ENCODE peak calls at places on chromosomes 13 and 19, in seven cellular contexts. K, H, E, N, L, M and O are unnamed samples. For H3K27me3, the result is how much of the 10 kb centered on the place peaks cover.

GRCh38 chr19:51571599-51571998 is 516 bp downstream of the ZNF175 start:
- DNase-seq in K (no peak), H (no peak), E (no peak), N (no peak), L (peak), M (no peak), O (no peak)

GRCh38 chr13:114128624-114129522 is 3.5 kb downstream of the RASA3 start:
- DNase-seq in K (peak), H (peak), E (no peak), N (no peak), L (peak), M (peak), O (peak)

GRCh38 chr13:27442797-27443196 is 7.6 kb downstream of the MTIF3 start:
- DNase-seq in K (no peak), H (no peak), E (no peak), N (no peak), L (no peak), M (no peak), O (no peak)

GRCh38 chr19:17473041-17473440 is 2.7 kb downstream of the SLC27A1 start:
- DNase-seq in K (no peak), H (no peak), E (no peak), N (no peak), L (peak), M (no peak), O (no peak)

GRCh38 chr19:54653181-54653809 is 9.5 kb upstream of the LILRB4 start:
- DNase-seq in K (no peak), H (peak), E (no peak), N (peak), L (peak), M (no peak), O (peak)

GRCh38 chr19:861756-862528 is 2.5 kb downstream of the CFD start:
- DNase-seq in K (no peak), H (peak), E (no peak), N (peak), L (peak), M (no peak), O (no peak)

GRCh38 chr19:54208784-54209057 is 8.1 kb downstream of the RPS9 start:
- DNase-seq in K (no peak), H (no peak), E (no peak), N (peak), L (peak), M (no peak), O (no peak)

GRCh38 chr19:5942991-5943390 is 28.9 kb downstream of the CAPS start:
- DNase-seq in K (no peak), H (no peak), E (no peak), N (no peak), L (no peak), M (no peak), O (no peak)

GRCh38 chr13:29160862-29161261 is 340.7 kb downstream of the MTUS2 start:
- DNase-seq in K (no peak), H (no peak), E (no peak), N (no peak), L (no peak), M (no peak), O (no peak)

GRCh38 chr19:17328517-17329060 is 6.1 kb downstream of the ANO8 start:
- DNase-seq in K (no peak), H (peak), E (no peak), N (peak), L (no peak), M (no peak), O (no peak)

GRCh38 chr13:99979453-99980200 is 2.0 kb upstream of the ZIC2 start:
- DNase-seq in K (no peak), H (no peak), E (peak), N (peak), L (peak), M (no peak), O (peak)

DNA sequence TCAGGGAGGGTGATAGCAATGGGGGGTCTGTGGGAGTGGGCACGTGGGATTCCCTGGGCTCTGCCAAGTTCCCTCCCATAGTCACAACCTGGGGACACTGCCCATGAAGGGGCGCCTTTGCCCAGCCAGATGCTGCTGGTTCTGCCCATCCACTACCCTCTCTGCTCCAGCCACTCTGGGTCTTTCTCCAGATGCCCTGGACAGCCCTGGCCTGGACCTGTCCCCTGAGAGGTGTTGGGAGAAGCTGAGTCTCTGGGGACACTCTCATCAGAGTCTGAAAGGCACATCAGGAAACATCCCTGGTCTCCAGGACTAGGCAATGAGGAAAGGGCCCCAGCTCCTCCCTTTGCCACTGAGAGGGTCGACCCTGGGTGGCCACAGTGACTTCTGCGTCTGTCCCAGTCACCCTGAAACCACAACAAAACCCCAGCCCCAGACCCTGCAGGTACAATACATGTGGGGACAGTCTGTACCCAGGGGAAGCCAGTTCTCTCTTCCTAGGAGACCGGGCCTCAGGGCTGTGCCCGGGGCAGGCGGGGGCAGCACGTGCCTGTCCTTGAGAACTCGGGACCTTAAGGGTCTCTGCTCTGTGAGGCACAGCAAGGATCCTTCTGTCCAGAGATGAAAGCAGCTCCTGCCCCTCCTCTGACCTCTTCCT is 9.3 kb upstream of the CEACAM7 start:
- DNase-seq in K (no peak), H (no peak), E (peak), N (no peak), L (no peak), M (peak), O (peak)
- H3K27me3 ChIP-seq in K (under half), H (under half), E (under half), N (under half), L (under half), M (under half), O (under half)

GRCh38 chr19:2342656-2343288 is 14.3 kb downstream of the SPPL2B start:
- DNase-seq in K (no peak), H (no peak), E (no peak), N (no peak), L (no peak), M (no peak), O (no peak)

GRCh38 chr19:2345794-2346663 is 14.0 kb upstream of the TMPRSS9 start:
- DNase-seq in K (no peak), H (peak), E (no peak), N (no peak), L (no peak), M (no peak), O (no peak)

GRCh38 chr19:2343289-2343982 is 15.0 kb downstream of the SPPL2B start:
- DNase-seq in K (no peak), H (no peak), E (no peak), N (no peak), L (no peak), M (no peak), O (no peak)

GRCh38 chr19:2345076-2345475 is 15.0 kb upstream of the TMPRSS9 start:
- DNase-seq in K (no peak), H (no peak), E (no peak), N (no peak), L (no peak), M (no peak), O (no peak)

DNA sequence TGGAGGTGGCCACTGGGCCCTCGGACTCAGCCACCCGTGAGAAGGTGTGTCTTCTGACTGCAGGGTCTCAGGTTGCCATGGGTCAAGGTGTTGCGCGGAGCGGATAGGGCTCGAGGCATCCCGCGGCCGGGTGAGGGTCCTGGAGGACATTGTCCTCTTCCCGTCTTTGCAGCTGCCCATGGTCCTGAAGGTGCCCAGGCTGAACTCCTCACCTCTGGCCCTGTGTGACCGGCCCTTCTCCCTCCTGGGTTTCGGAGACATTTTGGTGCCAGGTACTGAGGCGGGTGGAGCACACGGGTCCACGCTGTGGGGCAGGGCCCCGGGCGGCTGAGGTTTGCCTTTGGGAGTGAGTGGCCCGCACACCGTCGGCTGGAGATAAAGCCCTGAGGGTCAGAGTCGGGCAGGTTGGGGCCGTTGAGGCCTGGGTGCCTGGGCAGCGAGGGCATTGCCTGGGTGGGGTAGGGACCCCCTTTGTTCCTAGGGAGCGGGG is 15.6 kb upstream of the TMPRSS9 start:
- DNase-seq in K (no peak), H (no peak), E (no peak), N (no peak), L (no peak), M (no peak), O (no peak)
- H3K27me3 ChIP-seq in K (under half), H (under half), E (under half), N (under half), L (under half), M (under half), O (under half)

GRCh38 chr13:66219493-66219892 is 1010.6 kb downstream of the PCDH9 start:
- DNase-seq in K (no peak), H (no peak), E (no peak), N (no peak), L (no peak), M (no peak), O (no peak)
- H3K27me3 ChIP-seq in K (under half), H (under half), E (under half), N (half or more), L (under half), M (under half), O (under half)

GRCh38 chr19:45597425-45598111 is 4.4 kb downstream of the GPR4 start:
- DNase-seq in K (no peak), H (no peak), E (no peak), N (peak), L (no peak), M (no peak), O (no peak)
- H3K27me3 ChIP-seq in K (under half), H (half or more), E (under half), N (half or more), L (under half), M (under half), O (under half)